ENCODE peak calls at places on chromosomes 6 and 20, in eight cellular contexts. One of them, this sample, is unnamed.

GRCh38 chr20:3923818-3924217 is 34.6 kb downstream of the PANK2 start:
- DNase-seq in AG20443: peak; percentile 39
- DNase-seq in HepG2: no peak
- DNase-seq in colonic mucosa: no peak
- DNase-seq in stomach: no peak
- DNase-seq in NCI-H1105: no peak
- DNase-seq in endothelial cell: no peak
- DNase-seq in activated CD4-positive, alpha-beta T cell treated with anti-CD3 and anti-CD28 coated beads for 24 hours: no peak
- DNase-seq in this sample: peak; percentile 32

GRCh38 chr6:138572200-138572875 is 73.0 kb upstream of the NHSL1 start:
- DNase-seq in endothelial cell: peak; percentile 65
- DNase-seq in NCI-H1105: peak; percentile 85
- DNase-seq in stomach: peak; percentile 89
- DNase-seq in activated CD4-positive, alpha-beta T cell treated with anti-CD3 and anti-CD28 coated beads for 24 hours: no peak
- DNase-seq in HepG2: peak; percentile 97
- DNase-seq in AG20443: peak; percentile 87
- DNase-seq in colonic mucosa: peak; percentile 81
- DNase-seq in this sample: peak; percentile 79

GRCh38 chr20:16407251-16408067 is 165.8 kb downstream of the KIF16B start:
- DNase-seq in activated CD4-positive, alpha-beta T cell treated with anti-CD3 and anti-CD28 coated beads for 24 hours: no peak
- DNase-seq in endothelial cell: no peak
- DNase-seq in stomach: no peak
- DNase-seq in HepG2: peak; percentile 82
- DNase-seq in colonic mucosa: no peak
- DNase-seq in NCI-H1105: no peak
- DNase-seq in AG20443: no peak
- DNase-seq in this sample: no peak

GRCh38 chr6:66900081-66900770 is 1193.2 kb upstream of the EYS start:
- DNase-seq in NCI-H1105: no peak
- DNase-seq in colonic mucosa: no peak
- DNase-seq in stomach: no peak
- DNase-seq in endothelial cell: no peak
- DNase-seq in HepG2: no peak
- DNase-seq in activated CD4-positive, alpha-beta T cell treated with anti-CD3 and anti-CD28 coated beads for 24 hours: no peak
- DNase-seq in AG20443: no peak
- DNase-seq in this sample: no peak

GRCh38 chr6:9516207-9516606 is 898.7 kb downstream of the TFAP2A start:
- DNase-seq in activated CD4-positive, alpha-beta T cell treated with anti-CD3 and anti-CD28 coated beads for 24 hours: no peak
- DNase-seq in colonic mucosa: no peak
- DNase-seq in endothelial cell: no peak
- DNase-seq in AG20443: peak; percentile 80
- DNase-seq in NCI-H1105: no peak
- DNase-seq in HepG2: no peak
- DNase-seq in stomach: peak; percentile 29
- DNase-seq in this sample: peak; percentile 94

GRCh38 chr6:113873043-113873667 is 16.0 kb downstream of the MARCKS start:
- DNase-seq in NCI-H1105: no peak
- DNase-seq in activated CD4-positive, alpha-beta T cell treated with anti-CD3 and anti-CD28 coated beads for 24 hours: no peak
- DNase-seq in AG20443: no peak
- DNase-seq in stomach: peak; percentile 76
- DNase-seq in colonic mucosa: peak; percentile 84
- DNase-seq in endothelial cell: no peak
- DNase-seq in HepG2: peak; percentile 88
- DNase-seq in this sample: peak; percentile 45

GRCh38 chr20:31695849-31696804 is 26.5 kb downstream of the BCL2L1 start:
- DNase-seq in stomach: no peak
- DNase-seq in endothelial cell: no peak
- DNase-seq in colonic mucosa: no peak
- DNase-seq in activated CD4-positive, alpha-beta T cell treated with anti-CD3 and anti-CD28 coated beads for 24 hours: no peak
- DNase-seq in HepG2: peak; percentile 100
- DNase-seq in NCI-H1105: no peak
- DNase-seq in AG20443: peak; percentile 72
- DNase-seq in this sample: peak; percentile 75

GRCh38 chr20:3818155-3819151 is 1.9 kb upstream of the AP5S1 start:
- DNase-seq in colonic mucosa: peak; percentile 86
- DNase-seq in NCI-H1105: peak; percentile 34
- DNase-seq in HepG2: peak; percentile 95
- DNase-seq in activated CD4-positive, alpha-beta T cell treated with anti-CD3 and anti-CD28 coated beads for 24 hours: no peak
- DNase-seq in stomach: peak; percentile 84
- DNase-seq in endothelial cell: peak; percentile 74
- DNase-seq in AG20443: peak; percentile 67
- DNase-seq in this sample: peak; percentile 96

GRCh38 chr6:96124778-96125177 is 109.0 kb downstream of the FUT9 start:
- DNase-seq in stomach: no peak
- DNase-seq in colonic mucosa: no peak
- DNase-seq in endothelial cell: no peak
- DNase-seq in NCI-H1105: no peak
- DNase-seq in activated CD4-positive, alpha-beta T cell treated with anti-CD3 and anti-CD28 coated beads for 24 hours: no peak
- DNase-seq in AG20443: no peak
- DNase-seq in HepG2: no peak
- DNase-seq in this sample: no peak

GRCh38 chr6:84458271-84458670 is 230.8 kb upstream of the CEP162 start:
- DNase-seq in NCI-H1105: no peak
- DNase-seq in endothelial cell: no peak
- DNase-seq in HepG2: no peak
- DNase-seq in AG20443: no peak
- DNase-seq in stomach: no peak
- DNase-seq in colonic mucosa: no peak
- DNase-seq in activated CD4-positive, alpha-beta T cell treated with anti-CD3 and anti-CD28 coated beads for 24 hours: no peak
- DNase-seq in this sample: no peak

GRCh38 chr6:87756858-87757257 is 54.8 kb upstream of the AKIRIN2 start:
- DNase-seq in AG20443: peak; percentile 63
- DNase-seq in colonic mucosa: no peak
- DNase-seq in endothelial cell: no peak
- DNase-seq in activated CD4-positive, alpha-beta T cell treated with anti-CD3 and anti-CD28 coated beads for 24 hours: peak; percentile 3
- DNase-seq in NCI-H1105: no peak
- DNase-seq in stomach: no peak
- DNase-seq in HepG2: no peak
- DNase-seq in this sample: no peak

GRCh38 chr20:48776306-48776705 is 51.5 kb downstream of the PREX1 start:
- DNase-seq in HepG2: no peak
- DNase-seq in AG20443: peak; percentile 90
- DNase-seq in endothelial cell: no peak
- DNase-seq in stomach: no peak
- DNase-seq in NCI-H1105: no peak
- DNase-seq in activated CD4-positive, alpha-beta T cell treated with anti-CD3 and anti-CD28 coated beads for 24 hours: no peak
- DNase-seq in colonic mucosa: no peak
- DNase-seq in this sample: peak; percentile 91

GRCh38 chr6:107435798-107436197 is 23.6 kb downstream of the PDSS2 start:
- DNase-seq in NCI-H1105: no peak
- DNase-seq in AG20443: peak; percentile 25
- DNase-seq in activated CD4-positive, alpha-beta T cell treated with anti-CD3 and anti-CD28 coated beads for 24 hours: no peak
- DNase-seq in colonic mucosa: no peak
- DNase-seq in stomach: no peak
- DNase-seq in HepG2: no peak
- DNase-seq in endothelial cell: no peak
- DNase-seq in this sample: no peak

GRCh38 chr6:147099974-147100373 is 104.2 kb upstream of the STXBP5 start:
- DNase-seq in colonic mucosa: no peak
- DNase-seq in AG20443: peak; percentile 39
- DNase-seq in HepG2: no peak
- DNase-seq in activated CD4-positive, alpha-beta T cell treated with anti-CD3 and anti-CD28 coated beads for 24 hours: no peak
- DNase-seq in endothelial cell: no peak
- DNase-seq in stomach: no peak
- DNase-seq in NCI-H1105: no peak
- DNase-seq in this sample: peak; percentile 15

GRCh38 chr6:8054276-8054675 is 9.9 kb downstream of the BLOC1S5 start:
- DNase-seq in AG20443: no peak
- DNase-seq in stomach: no peak
- DNase-seq in HepG2: no peak
- DNase-seq in endothelial cell: no peak
- DNase-seq in activated CD4-positive, alpha-beta T cell treated with anti-CD3 and anti-CD28 coated beads for 24 hours: no peak
- DNase-seq in NCI-H1105: no peak
- DNase-seq in colonic mucosa: no peak
- DNase-seq in this sample: no peak

GRCh38 chr6:107813555-107814194 is 10.4 kb downstream of the SCML4 start:
- DNase-seq in stomach: no peak
- DNase-seq in colonic mucosa: no peak
- DNase-seq in NCI-H1105: no peak
- DNase-seq in endothelial cell: no peak
- DNase-seq in activated CD4-positive, alpha-beta T cell treated with anti-CD3 and anti-CD28 coated beads for 24 hours: no peak
- DNase-seq in HepG2: no peak
- DNase-seq in AG20443: no peak
- DNase-seq in this sample: no peak

GRCh38 chr6:2124260-2124709 is 121.1 kb downstream of the GMDS start:
- DNase-seq in HepG2: no peak
- DNase-seq in stomach: no peak
- DNase-seq in colonic mucosa: no peak
- DNase-seq in NCI-H1105: no peak
- DNase-seq in endothelial cell: no peak
- DNase-seq in AG20443: no peak
- DNase-seq in activated CD4-positive, alpha-beta T cell treated with anti-CD3 and anti-CD28 coated beads for 24 hours: no peak
- DNase-seq in this sample: no peak

GRCh38 chr6:28167068-28167467 is 25.4 kb downstream of the ZKSCAN8 start:
- DNase-seq in endothelial cell: no peak
- DNase-seq in HepG2: no peak
- DNase-seq in AG20443: peak; percentile 35
- DNase-seq in NCI-H1105: no peak
- DNase-seq in stomach: no peak
- DNase-seq in activated CD4-positive, alpha-beta T cell treated with anti-CD3 and anti-CD28 coated beads for 24 hours: no peak
- DNase-seq in colonic mucosa: no peak
- DNase-seq in this sample: peak; percentile 15